ENCODE peak calls at places on chromosomes 4 and X, in ten cellular contexts. T is transverse colon, C is esophagus muscularis mucosa, U is IMR-90, F is tibial nerve, R is sigmoid colon, X is ovary, M is body of pancreas, E is HCT116, W is uterus. P is an unnamed sample.

GRCh38 chr4:152281822-152282221 is 254.1 kb downstream of the FBXW7 start:
- DNase-seq in T (no peak), C (no peak), U (no peak), F (no peak), R (no peak), X (no peak), M (no peak), E (no peak), W (no peak), P (no peak)

GRCh38 chr4:122658818-122659295 is 38.0 kb upstream of the IL21 start:
- DNase-seq in T (no peak), C (no peak), U (no peak), F (no peak), R (no peak), X (no peak), M (no peak), E (no peak), W (no peak), P (no peak)

GRCh38 chr4:85477538-85477937 is 2.6 kb downstream of the ARHGAP24 start:
- DNase-seq in T (no peak), C (no peak), U (no peak), F (no peak), R (no peak), X (no peak), M (peak; percentile 45), E (no peak), W (no peak), P (no peak)

GRCh38 chr4:145861331-145862318 is 77.0 kb downstream of the ZNF827 start:
- DNase-seq in T (no peak), C (no peak), U (no peak), F (no peak), R (no peak), X (no peak), M (peak; percentile 74), E (no peak), W (no peak), P (no peak)

GRCh38 chrX:27565992-27566391 is 24.2 kb upstream of the DCAF8L2 start:
- DNase-seq in T (no peak), C (no peak), U (peak; percentile 70), F (no peak), R (no peak), X (peak; percentile 25), M (peak; percentile 9), E (no peak), W (no peak), P (no peak)

GRCh38 chr4:19514276-19515070 is 737.2 kb upstream of the SLIT2 start:
- DNase-seq in T (no peak), C (no peak), U (peak; percentile 52), F (no peak), R (no peak), X (no peak), M (no peak), E (no peak), W (no peak), P (no peak)

GRCh38 chr4:132328761-132329160 is 820.3 kb upstream of the PCDH10 start:
- DNase-seq in T (no peak), C (no peak), U (peak; percentile 1), F (no peak), R (no peak), X (no peak), M (no peak), E (no peak), W (no peak), P (no peak)

GRCh38 chr4:3485011-3485881 is 22.1 kb downstream of the DOK7 start:
- DNase-seq in T (peak; percentile 35), C (no peak), U (no peak), F (no peak), R (no peak), X (no peak), M (no peak), E (no peak), W (no peak), P (no peak)

DNA sequence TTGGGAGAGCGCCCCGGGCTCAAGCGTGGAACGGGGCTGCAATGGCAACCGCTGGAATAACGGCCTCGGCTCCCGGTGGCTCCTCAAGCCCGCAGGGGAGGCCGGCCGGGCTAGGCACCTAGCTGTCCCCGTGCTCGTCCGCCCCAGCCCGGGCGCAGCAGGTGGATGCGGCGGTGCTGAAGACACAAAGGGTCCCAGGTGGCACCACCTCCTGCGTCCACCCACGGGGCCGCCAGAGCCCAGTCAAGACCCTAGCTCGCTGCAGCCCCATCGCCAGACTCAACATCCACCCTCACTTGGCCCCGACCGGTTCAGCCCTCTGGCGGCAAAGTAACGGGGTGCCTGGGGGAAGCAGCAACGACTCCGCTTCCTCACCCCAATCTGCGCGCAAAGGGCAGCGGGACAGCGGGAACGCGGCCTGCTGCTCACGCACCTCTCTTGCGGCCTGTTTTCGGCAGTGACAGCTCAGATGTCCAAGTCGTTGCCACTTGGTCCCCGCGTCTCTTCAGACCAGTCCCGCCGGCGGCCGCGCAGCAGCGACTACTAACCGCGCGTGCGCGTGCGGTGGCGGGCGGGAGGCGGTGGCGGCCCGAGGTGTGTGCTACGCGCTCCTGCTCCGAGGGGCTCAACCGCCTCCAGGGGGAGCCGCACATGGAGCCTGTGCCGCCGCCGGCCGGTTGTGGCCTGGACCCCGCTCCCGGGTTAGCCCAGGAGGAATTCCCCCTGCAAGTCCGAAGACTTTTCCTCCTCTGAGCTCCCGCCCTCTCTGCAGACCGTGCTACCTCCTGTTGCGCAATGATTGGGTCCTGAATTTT is at the start of gene CLGN:
- DNase-seq in T (peak; percentile 70), C (no peak), U (peak; percentile 44), F (no peak), R (peak; percentile 82), X (peak; percentile 38), M (peak; percentile 85), E (peak; percentile 45), W (peak; percentile 64), P (no peak)
- TF ChIP-seq CTCF in T (peak; percentile 7), C (peak; percentile 40), U (peak; percentile 38), F (no peak), R (peak; percentile 6), X (peak; percentile 10), M (peak; percentile 55), E (peak; percentile 58), W (peak; percentile 13), P (no peak)

GRCh38 chrX:136159615-136160025 is 12.3 kb downstream of the FHL1 start:
- DNase-seq in T (no peak), C (no peak), U (no peak), F (no peak), R (peak; percentile 70), X (no peak), M (no peak), E (no peak), W (no peak), P (no peak)

GRCh38 chrX:136157187-136157586 is 9.9 kb downstream of the FHL1 start:
- DNase-seq in T (no peak), C (no peak), U (no peak), F (no peak), R (no peak), X (no peak), M (no peak), E (no peak), W (no peak), P (no peak)

GRCh38 chrX:136154998-136155397 is 7.7 kb downstream of the FHL1 start:
- DNase-seq in T (no peak), C (no peak), U (no peak), F (no peak), R (no peak), X (no peak), M (no peak), E (no peak), W (no peak), P (no peak)

GRCh38 chrX:136156560-136157117 is 9.3 kb downstream of the FHL1 start:
- DNase-seq in T (no peak), C (no peak), U (no peak), F (no peak), R (no peak), X (no peak), M (no peak), E (no peak), W (no peak), P (no peak)

DNA sequence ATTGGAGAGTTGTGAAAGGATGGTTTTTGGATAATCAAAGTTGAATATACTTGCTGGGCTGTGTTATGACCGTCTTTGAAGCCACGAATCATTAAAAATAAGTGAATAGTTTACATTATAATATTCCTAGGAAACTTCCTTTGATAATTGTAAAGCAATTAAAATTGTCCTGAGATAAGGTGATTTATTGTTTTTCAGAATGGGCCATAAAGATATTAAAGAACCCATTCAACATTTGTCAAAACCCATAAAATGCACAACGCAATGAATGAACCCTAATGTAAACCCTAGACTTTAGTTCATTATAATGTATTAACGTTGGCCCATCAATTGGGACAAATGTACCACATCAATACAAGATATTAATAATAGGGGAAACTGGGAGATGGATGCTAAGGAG is 11.4 kb downstream of the FHL1 start:
- DNase-seq in T (no peak), C (no peak), U (no peak), F (no peak), R (no peak), X (no peak), M (no peak), E (no peak), W (no peak), P (no peak)
- H3K4me1 ChIP-seq in T (no peaks in the 10 kb centered on the region), C (peaks cover 58% of the 10 kb centered on the region), U (peaks cover 11% of the 10 kb centered on the region), F (no peaks in the 10 kb centered on the region), R (no peaks in the 10 kb centered on the region), X (peaks cover 2% of the 10 kb centered on the region), M (no peaks in the 10 kb centered on the region), E (no peaks in the 10 kb centered on the region), W (no peaks in the 10 kb centered on the region), P (peaks cover 7% of the 10 kb centered on the region)

DNA sequence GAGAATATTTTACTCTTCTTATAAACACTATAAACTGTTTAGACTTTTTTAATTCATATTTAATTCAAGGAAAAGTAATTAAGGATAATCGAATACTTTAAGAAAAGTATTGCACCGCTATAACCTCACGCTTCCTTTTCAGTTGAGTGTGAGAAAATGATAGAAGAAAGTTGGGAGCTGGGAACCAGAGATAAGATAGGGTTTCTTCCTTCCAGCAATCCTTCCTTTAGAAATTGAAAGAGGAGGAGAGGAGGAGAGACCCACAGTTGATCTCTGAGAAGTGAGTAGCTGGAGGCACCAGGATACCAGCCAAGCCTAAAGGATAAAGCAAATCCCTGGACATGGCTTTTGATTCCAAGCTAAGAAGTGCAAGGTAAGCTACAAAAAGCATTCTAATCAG is 242.3 kb upstream of the NOCT start:
- DNase-seq in T (no peak), C (no peak), U (no peak), F (no peak), R (no peak), X (no peak), M (no peak), E (no peak), W (no peak), P (no peak)
- TF ChIP-seq POLR2A in T (no peak), C (no peak), U (no peak), F (no peak), R (no peak), X (no peak), M (no peak), E (no peak), W (no peak), P (no peak)

DNA sequence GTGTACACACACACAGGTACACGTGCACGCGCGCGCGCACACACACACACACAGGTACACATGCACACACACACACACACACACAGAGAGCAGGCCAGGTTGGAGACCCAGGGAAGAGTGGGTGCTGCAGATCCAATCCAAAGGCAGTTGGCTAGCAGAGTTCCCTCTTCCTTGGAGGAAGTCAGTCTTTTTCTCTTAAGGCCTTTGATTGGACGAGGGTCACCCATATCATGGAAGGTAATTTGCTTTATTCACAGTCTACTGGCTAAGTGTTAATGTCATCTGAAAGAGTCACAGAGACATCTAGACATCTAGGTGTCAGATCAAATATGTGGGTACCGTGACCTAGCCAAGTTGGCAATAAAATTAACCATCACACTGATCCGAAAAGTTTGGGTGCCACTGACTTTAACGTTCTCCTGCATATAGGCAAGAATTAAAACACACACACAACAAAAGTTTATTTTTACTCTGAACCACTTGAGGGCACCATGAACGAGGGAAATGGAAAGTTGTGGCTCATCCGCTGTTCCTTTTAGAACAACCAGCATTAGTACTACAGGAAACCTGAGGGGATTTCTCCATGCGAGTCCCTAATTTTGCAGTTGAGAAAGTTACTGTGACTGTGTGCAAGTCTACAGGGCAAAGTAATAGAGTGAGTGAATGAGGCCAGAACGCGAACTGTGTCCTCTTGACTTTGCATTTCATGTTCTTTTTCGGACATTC is 66.0 kb upstream of the STOX2 start:
- DNase-seq in T (no peak), C (no peak), U (peak; percentile 15), F (no peak), R (no peak), X (no peak), M (no peak), E (no peak), W (no peak), P (no peak)
- TF ChIP-seq CTCF in T (no peak), C (no peak), U (peak; percentile 40), F (peak; percentile 16), R (peak; percentile 7), X (peak; percentile 19), M (peak; percentile 29), E (no peak), W (no peak), P (no peak)

P was measured in vagina.